ENCODE peak calls at places on chromosome 13, in six cellular contexts. L, U, O, J, A and I are unnamed samples.

GRCh38 chr13:40205771-40206240 is 460.6 kb downstream of the FOXO1 start:
- DNase-seq in L (no peak), U (no peak), J (no peak), A (no peak), O (no peak), I (no peak)

GRCh38 chr13:26829716-26830115 is 69.1 kb upstream of the GPR12 start:
- DNase-seq in U (no peak), J (no peak), L (no peak), O (no peak), A (no peak), I (no peak)

GRCh38 chr13:92823059-92823458 is 403.5 kb upstream of the GPC6 start:
- DNase-seq in J (no peak), O (no peak), A (no peak), L (no peak), U (no peak), I (no peak)

GRCh38 chr13:23945612-23946011 is 48.3 kb upstream of the C1QTNF9B start:
- DNase-seq in L (no peak), A (no peak), U (no peak), O (no peak), J (no peak), I (no peak)

GRCh38 chr13:48318014-48318713 is 14.6 kb downstream of the RB1 start:
- DNase-seq in U (no peak), A (peak; percentile 20), J (no peak), L (no peak), O (no peak), I (no peak)

GRCh38 chr13:44107357-44108121 is 227.8 kb downstream of the LACC1 start:
- DNase-seq in U (no peak), L (peak; percentile 38), O (no peak), A (no peak), J (no peak), I (no peak)

GRCh38 chr13:48580185-48580803 is 47.4 kb upstream of the RCBTB2 start:
- DNase-seq in O (peak; percentile 77), J (peak; percentile 43), A (peak; percentile 76), U (peak; percentile 69), L (peak; percentile 59), I (peak; percentile 95)

GRCh38 chr13:50468849-50469669 is 374.4 kb downstream of the DLEU7 start:
- DNase-seq in J (no peak), L (no peak), U (no peak), O (no peak), A (no peak), I (no peak)

GRCh38 chr13:74765955-74766354 is 631.8 kb upstream of the KLF12 start:
- DNase-seq in U (no peak), L (no peak), J (no peak), O (no peak), A (no peak), I (no peak)

GRCh38 chr13:33230178-33230881 is 55.2 kb downstream of the STARD13 start:
- DNase-seq in U (no peak), L (no peak), A (no peak), J (peak; percentile 69), O (peak; percentile 75), I (no peak)

GRCh38 chr13:108352599-108352998 is 83.1 kb downstream of the TNFSF13B start:
- DNase-seq in J (no peak), L (no peak), U (no peak), A (no peak), O (no peak), I (no peak)

GRCh38 chr13:40485611-40486517 is 180.6 kb downstream of the FOXO1 start:
- DNase-seq in O (no peak), L (no peak), A (no peak), U (no peak), J (no peak), I (no peak)

GRCh38 chr13:75186384-75186783 is 295.6 kb downstream of the TBC1D4 start:
- DNase-seq in J (no peak), A (no peak), L (no peak), O (peak; percentile 19), U (no peak), I (no peak)

GRCh38 chr13:59391696-59392095 is 772.0 kb downstream of the DIAPH3 start:
- DNase-seq in L (peak; percentile 44), A (peak; percentile 37), O (peak; percentile 72), J (peak; percentile 74), U (no peak), I (no peak)

GRCh38 chr13:112990783-112991182 is 21.8 kb downstream of the MCF2L start:
- DNase-seq in L (peak; percentile 1), U (no peak), O (no peak), J (no peak), A (peak; percentile 20), I (no peak)

GRCh38 chr13:113785051-113786010 is 26.3 kb downstream of the TMEM255B start:
- DNase-seq in L (peak; percentile 99), O (peak; percentile 97), U (no peak), J (peak; percentile 97), A (no peak), I (peak; percentile 22)

GRCh38 chr13:99214691-99215090 is 14.0 kb downstream of the UBAC2 start:
- DNase-seq in J (no peak), O (no peak), A (no peak), U (no peak), L (no peak), I (no peak)

GRCh38 chr13:24747248-24748151 is 16.5 kb upstream of the RNF17 start:
- DNase-seq in A (no peak), O (peak; percentile 18), J (no peak), U (no peak), L (peak; percentile 40), I (no peak)

GRCh38 chr13:20814224-20814910 is 40.6 kb upstream of the EEF1AKMT1 start:
- DNase-seq in O (peak; percentile 97), L (peak; percentile 41), A (peak; percentile 92), J (peak; percentile 92), U (peak; percentile 89), I (peak; percentile 50)

GRCh38 chr13:42305503-42305902 is 33.6 kb downstream of the AKAP11 start:
- DNase-seq in L (peak; percentile 5), O (no peak), J (no peak), U (no peak), A (no peak), I (no peak)

GRCh38 chr13:91698308-91698707 is 299.9 kb downstream of the GPC5 start:
- DNase-seq in A (no peak), L (no peak), J (no peak), O (no peak), U (no peak), I (no peak)

GRCh38 chr13:91698767-91699166 is 300.3 kb downstream of the GPC5 start:
- DNase-seq in A (no peak), U (no peak), O (no peak), J (no peak), L (no peak), I (no peak)

GRCh38 chr13:91702411-91702810 is 304.0 kb downstream of the GPC5 start:
- DNase-seq in L (no peak), A (no peak), U (no peak), O (no peak), J (no peak), I (no peak)

GRCh38 chr13:91701975-91702374 is 303.6 kb downstream of the GPC5 start:
- DNase-seq in U (no peak), O (no peak), A (no peak), L (no peak), J (no peak), I (no peak)

DNA sequence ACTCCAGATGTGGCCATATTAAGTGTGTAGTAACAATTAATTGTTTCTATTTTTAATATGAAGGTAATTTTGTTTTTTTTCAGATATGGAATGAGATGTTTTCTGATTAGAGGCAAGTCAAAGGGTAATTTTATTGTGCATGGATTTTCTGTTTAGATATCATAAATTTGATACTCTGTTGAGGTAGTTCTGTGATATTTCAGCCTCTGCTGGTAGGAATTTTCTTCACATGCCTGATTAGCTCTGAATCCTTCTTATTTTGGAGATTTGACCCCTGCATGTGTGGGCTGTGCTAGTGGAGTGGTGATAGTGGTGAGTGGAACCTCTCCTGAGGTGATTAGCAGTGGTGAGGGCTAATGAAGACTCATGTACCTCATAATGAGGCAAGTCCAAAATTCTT is 301.4 kb downstream of the GPC5 start:
- DNase-seq in U (no peak), A (no peak), L (no peak), O (no peak), J (no peak), I (no peak)
- TF ChIP-seq CTCF in U (no peak), A (no peak), L (no peak), O (no peak), J (no peak), I (no peak)

GRCh38 chr13:51599444-51600176 is 15.3 kb downstream of the WDFY2 start:
- DNase-seq in O (no peak), J (no peak), A (no peak), U (no peak), L (no peak), I (no peak)
- TF ChIP-seq CTCF in O (no peak), J (peak; percentile 36), A (no peak), U (no peak), L (peak; percentile 4), I (no peak)

DNA sequence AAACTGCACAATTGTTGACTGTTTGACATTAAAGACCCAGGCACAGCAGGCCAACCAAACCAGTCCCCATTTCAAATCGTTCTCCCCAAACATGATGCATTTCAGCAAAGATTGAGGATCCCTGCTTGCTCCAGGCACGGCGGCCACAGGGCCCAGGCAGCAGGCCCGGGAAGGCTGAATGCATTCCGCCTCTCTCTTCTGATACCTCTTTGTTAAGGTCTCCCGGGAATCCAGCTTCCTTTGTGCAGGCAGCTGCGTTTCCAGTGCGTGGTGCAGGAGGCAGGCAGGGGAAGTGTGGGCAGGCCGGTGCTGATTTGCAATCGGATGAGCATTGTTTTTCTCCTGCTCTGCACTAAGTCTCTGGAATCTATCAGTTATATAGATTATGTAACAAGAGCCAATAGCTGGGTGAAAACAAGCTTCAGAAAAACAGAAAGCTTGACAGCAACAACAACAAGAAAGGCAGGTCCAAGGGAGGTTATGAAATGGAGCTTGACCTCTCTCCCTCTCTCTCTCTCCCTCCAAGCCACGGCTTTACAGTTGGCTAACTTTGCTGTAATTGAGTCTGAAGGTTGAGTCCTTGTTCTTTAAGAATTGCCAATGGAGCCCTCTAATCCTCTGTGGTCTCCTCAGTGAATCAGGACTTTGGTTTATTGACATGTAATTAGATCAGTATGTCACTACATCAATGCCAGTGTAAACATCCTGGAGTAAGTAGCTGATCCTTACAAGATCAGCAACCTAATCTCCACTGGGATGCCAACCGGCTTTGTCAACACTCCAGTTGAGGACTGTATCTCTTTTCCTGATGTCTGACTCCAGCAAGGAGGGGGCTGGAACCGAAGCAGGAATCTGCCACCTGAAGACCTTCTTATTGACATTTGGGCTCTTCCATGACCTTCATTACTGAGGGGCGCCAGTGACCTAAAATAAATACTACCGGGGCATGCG is 338.0 kb downstream of the TEX29 start:
- DNase-seq in U (no peak), J (no peak), O (peak; percentile 1), A (no peak), L (no peak), I (no peak)
- TF ChIP-seq CTCF in U (no peak), J (no peak), O (no peak), A (no peak), L (no peak), I (no peak)

GRCh38 chr13:104773775-104774174 is 1707.6 kb upstream of the SLC10A2 start:
- DNase-seq in U (no peak), O (peak; percentile 79), J (peak; percentile 3), L (peak; percentile 32), A (no peak), I (no peak)
- TF ChIP-seq CTCF in U (peak; percentile 22), O (peak; percentile 61), J (peak; percentile 70), L (peak; percentile 45), A (no peak), I (no peak)